ENCODE peak calls at places on chromosomes 13 and 19, in eight cellular contexts. C is PC-3; R is hepatocyte; O is GM23248; G is HFF-Myc; T is psoas muscle; M is left lung; W is effector memory CD4-positive, alpha-beta T cell. X is an unnamed sample.

GRCh38 chr13:76637651-76638111 is 248.5 kb downstream of the KCTD12 start:
- DNase-seq in R (no peak), O (peak; percentile 26), C (no peak), M (no peak), T (no peak), W (no peak), G (peak; percentile 80), X (no peak)

GRCh38 chr13:113049521-113049941 is 56.1 kb upstream of the F7 start:
- DNase-seq in G (no peak), C (no peak), T (peak; percentile 35), R (no peak), W (no peak), M (peak; percentile 14), O (peak; percentile 17), X (no peak)

GRCh38 chr19:12772323-12772722 is 3.0 kb downstream of the HOOK2 start:
- DNase-seq in R (no peak), O (no peak), G (no peak), C (no peak), M (no peak), T (peak; percentile 78), W (no peak), X (no peak)

GRCh38 chr19:14333101-14333871 is 48.0 kb upstream of the ADGRE5 start:
- DNase-seq in T (no peak), W (no peak), M (no peak), C (peak; percentile 56), G (no peak), O (peak; percentile 36), R (peak; percentile 51), X (no peak)

GRCh38 chr19:13172335-13173128 is 22.3 kb downstream of the IER2 start:
- DNase-seq in T (peak; percentile 82), C (peak; percentile 98), O (peak; percentile 92), W (peak; percentile 68), G (no peak), R (peak; percentile 76), M (peak; percentile 84), X (no peak)

GRCh38 chr19:48213959-48214358 is 41.8 kb downstream of the CARD8 start:
- DNase-seq in G (no peak), T (no peak), O (no peak), W (no peak), M (no peak), C (no peak), R (no peak), X (no peak)

GRCh38 chr19:5832049-5832448 is 7.5 kb downstream of the FUT6 start:
- DNase-seq in M (no peak), W (no peak), O (no peak), G (no peak), R (no peak), T (no peak), C (no peak), X (no peak)

GRCh38 chr13:95256086-95256485 is 45.2 kb downstream of the ABCC4 start:
- DNase-seq in M (no peak), T (no peak), O (peak; percentile 92), W (no peak), C (peak; percentile 94), G (peak; percentile 59), R (no peak), X (no peak)

GRCh38 chr19:42173695-42174094 is 41.4 kb upstream of the POU2F2 start:
- DNase-seq in O (no peak), C (no peak), T (no peak), R (no peak), W (no peak), G (no peak), M (no peak), X (no peak)

GRCh38 chr19:41551711-41552110 is 24.3 kb upstream of the CEACAM21 start:
- DNase-seq in G (no peak), C (no peak), W (no peak), M (no peak), R (no peak), O (no peak), T (no peak), X (peak; percentile 78)

GRCh38 chr13:47708386-47708785 is 292.7 kb downstream of the SUCLA2 start:
- DNase-seq in O (peak; percentile 59), R (no peak), G (peak; percentile 1), T (no peak), C (peak; percentile 92), W (no peak), M (no peak), X (no peak)

GRCh38 chr19:44003461-44004134 is 841 bp downstream of the ZNF230 start:
- DNase-seq in M (peak; percentile 35), T (peak; percentile 48), C (no peak), O (peak; percentile 51), W (no peak), G (no peak), R (peak; percentile 23), X (peak; percentile 30)

DNA sequence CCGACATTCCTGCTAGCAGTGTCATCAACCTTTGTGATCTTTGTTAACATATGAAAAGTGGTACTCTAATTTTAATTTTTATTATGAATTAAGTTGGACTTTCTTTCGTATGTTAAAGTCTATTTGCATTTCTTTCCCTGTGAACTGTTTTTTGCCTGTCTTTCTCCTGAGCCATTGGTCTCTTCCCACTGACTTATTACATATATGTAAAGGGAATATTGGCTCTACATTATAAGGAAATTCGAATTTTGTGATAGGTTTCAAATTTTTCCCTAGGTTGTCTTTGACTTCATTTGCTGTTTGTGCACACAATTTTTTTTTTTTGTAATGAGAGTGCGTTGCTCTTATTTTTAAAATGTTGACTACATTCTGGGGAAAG is 442 bp upstream of the CDC16 start:
- DNase-seq in R (no peak), C (no peak), T (no peak), G (no peak), W (no peak), O (no peak), M (no peak), X (no peak)
- H3K4me3 ChIP-seq in R (peak overlapping the region; percentile 39), C (peak overlapping the region; percentile 92), T (peak overlapping the region; percentile 98), G (peak overlapping the region; percentile 91), W (peak overlapping the region; percentile 66), O (peak overlapping the region; percentile 90), M (peak overlapping the region; percentile 97), X (peak overlapping the region; percentile 77)

DNA sequence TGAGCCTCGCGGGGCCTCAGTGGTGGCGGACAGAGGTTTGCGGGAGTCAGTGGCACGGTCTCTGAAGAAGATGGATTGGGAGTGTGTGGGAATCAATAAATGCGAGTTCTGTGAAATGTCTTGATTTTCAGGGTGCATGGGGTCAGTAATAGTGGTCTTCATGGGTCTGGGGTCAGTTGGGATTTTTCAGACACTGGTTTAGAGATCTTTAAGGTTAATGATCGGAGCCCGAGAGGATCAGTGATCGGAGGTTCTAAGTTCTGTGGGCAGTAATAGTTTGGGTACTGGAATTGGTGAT is 377 bp downstream of the ZNF793 start:
- DNase-seq in C (no peak), O (no peak), R (no peak), W (no peak), T (no peak), M (no peak), G (no peak), X (no peak)
- H3K4me3 ChIP-seq in C (no peak overlapping the region), O (peak overlapping the region; percentile 91), R (peak overlapping the region; percentile 93), W (peak overlapping the region; percentile 82), T (peak overlapping the region; percentile 87), M (peak overlapping the region; percentile 55), G (peak overlapping the region; percentile 29), X (peak overlapping the region; percentile 66)

DNA sequence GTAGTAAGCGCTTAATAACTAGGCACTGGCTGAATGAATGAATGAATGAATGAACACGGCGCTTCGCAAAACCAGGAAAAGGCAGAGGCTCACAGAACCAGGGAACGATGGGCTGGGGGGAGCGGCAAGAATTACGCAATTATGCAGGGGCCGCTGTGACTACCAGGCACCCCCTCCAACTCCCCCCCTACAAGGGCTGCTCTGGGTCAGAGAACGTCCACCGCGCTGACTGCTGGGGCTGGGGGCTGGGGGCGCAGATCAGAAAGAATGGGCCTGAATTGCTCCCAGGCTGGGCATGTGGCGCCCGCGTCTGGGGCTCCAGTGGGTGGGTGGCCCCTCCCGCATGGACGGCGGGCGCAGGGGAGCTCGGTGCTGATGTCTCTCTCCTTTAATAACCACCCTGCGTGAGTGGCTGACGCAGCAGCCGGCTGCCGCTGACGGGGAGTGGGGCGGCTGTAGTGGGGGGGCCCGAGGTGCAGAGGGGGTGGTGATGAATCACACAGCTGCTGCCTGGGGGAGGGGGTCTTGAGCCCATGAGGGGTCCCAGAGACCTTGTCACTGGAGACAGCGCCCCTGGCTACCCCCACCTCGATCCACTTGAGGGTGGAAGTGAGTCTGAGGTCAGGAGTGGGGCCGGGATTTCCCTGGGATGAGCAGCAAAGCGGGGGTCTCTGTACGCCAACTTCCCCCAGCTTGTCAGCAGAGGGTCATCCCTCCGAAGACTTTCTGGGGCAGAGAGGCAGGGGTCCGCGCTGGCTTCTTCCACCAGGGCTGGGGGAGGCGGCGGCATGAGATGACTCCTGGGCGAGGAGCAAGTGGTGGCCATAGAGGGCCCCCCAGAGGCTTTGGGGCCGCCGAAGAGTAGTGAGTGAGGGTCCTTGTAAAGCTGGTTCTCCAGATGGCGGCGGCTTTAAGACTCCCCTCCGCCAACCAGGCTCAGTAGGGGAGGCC is 1.4 kb upstream of the CIRBP start:
- DNase-seq in O (peak; percentile 52), T (peak; percentile 72), G (no peak), W (no peak), R (no peak), M (no peak), C (no peak), X (no peak)
- H3K4me3 ChIP-seq in O (peak overlapping the region; percentile 76), T (peak overlapping the region; percentile 87), G (peak overlapping the region; percentile 43), W (peak overlapping the region; percentile 49), R (peak overlapping the region; percentile 69), M (no peak overlapping the region), C (peak overlapping the region; percentile 67), X (peak overlapping the region; percentile 55)

DNA sequence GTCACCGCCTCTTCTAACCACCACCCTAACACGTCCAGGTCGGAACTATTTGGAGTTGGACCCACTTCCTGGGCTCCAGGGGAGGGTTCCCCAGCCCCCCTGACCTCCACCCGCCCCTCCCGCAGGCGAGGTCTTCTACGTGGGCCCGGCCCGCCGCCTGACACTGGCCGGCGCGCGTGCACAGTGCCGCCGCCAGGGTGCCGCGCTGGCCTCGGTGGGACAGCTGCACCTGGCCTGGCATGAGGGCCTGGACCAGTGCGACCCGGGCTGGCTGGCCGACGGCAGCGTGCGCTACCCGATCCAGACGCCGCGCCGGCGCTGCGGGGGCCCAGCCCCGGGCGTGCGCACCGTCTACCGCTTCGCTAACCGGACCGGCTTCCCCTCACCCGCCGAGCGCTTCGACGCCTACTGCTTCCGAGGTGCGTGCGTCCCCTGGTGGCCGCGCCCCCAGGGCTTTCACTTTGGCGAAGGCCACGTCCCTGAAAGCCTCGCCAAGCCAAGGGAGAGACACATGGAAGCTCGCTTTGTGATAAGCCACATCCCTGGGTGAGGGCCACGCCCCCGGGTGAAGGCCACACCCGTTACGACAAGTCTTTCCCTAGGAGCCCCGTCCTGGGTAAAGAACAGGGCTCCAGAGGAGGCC is 13.2 kb downstream of the NCAN start:
- DNase-seq in T (peak; percentile 67), R (peak; percentile 84), M (peak; percentile 69), W (peak; percentile 57), O (peak; percentile 74), C (peak; percentile 67), G (no peak), X (peak; percentile 78)
- H3K4me3 ChIP-seq in T (peak overlapping the region; percentile 52), R (no peak overlapping the region), M (peak overlapping the region; percentile 15), W (peak overlapping the region; percentile 51), O (peak overlapping the region; percentile 46), C (peak overlapping the region; percentile 52), G (peak overlapping the region; percentile 20), X (peak overlapping the region; percentile 25)

GRCh38 chr13:32409561-32410440 is 18.1 kb downstream of the N4BP2L1 start:
- DNase-seq in W (no peak), C (no peak), T (peak; percentile 77), G (no peak), R (peak; percentile 50), O (no peak), M (no peak), X (no peak)
- H3K4me3 ChIP-seq in W (no peak overlapping the region), C (no peak overlapping the region), T (no peak overlapping the region), G (no peak overlapping the region), R (no peak overlapping the region), O (no peak overlapping the region), M (no peak overlapping the region), X (no peak overlapping the region)